ENCODE peak calls at places on chromosomes 7 and 10, in four cellular contexts. One of them, this sample, is unnamed. For H3K9me3, the result is how much of the 10 kb centered on the place peaks cover.

GRCh38 chr7:144863320-144863647 is 27.4 kb upstream of the TPK1 start:
- DNase-seq in GM12878: no peak
- DNase-seq in HepG2: no peak
- DNase-seq in H1: no peak
- DNase-seq in this sample: no peak

GRCh38 chr10:75238182-75239180 is 2.7 kb upstream of the COMTD1 start:
- DNase-seq in GM12878: no peak
- DNase-seq in HepG2: no peak
- DNase-seq in H1: no peak
- DNase-seq in this sample: no peak

GRCh38 chr7:74338366-74339108 is 49.3 kb downstream of the CLIP2 start:
- DNase-seq in GM12878: no peak
- DNase-seq in HepG2: no peak
- DNase-seq in H1: no peak
- DNase-seq in this sample: no peak

GRCh38 chr7:19404912-19405329 is 259.7 kb upstream of the FERD3L start:
- DNase-seq in GM12878: no peak
- DNase-seq in HepG2: no peak
- DNase-seq in H1: peak
- DNase-seq in this sample: peak

GRCh38 chr7:150373049-150373801 is 4.6 kb downstream of the REPIN1 start:
- DNase-seq in GM12878: no peak
- DNase-seq in HepG2: no peak
- DNase-seq in H1: no peak
- DNase-seq in this sample: no peak

GRCh38 chr10:34854147-34854601 is 39.1 kb upstream of the PARD3 start:
- DNase-seq in GM12878: no peak
- DNase-seq in HepG2: no peak
- DNase-seq in H1: no peak
- DNase-seq in this sample: no peak

GRCh38 chr7:5554287-5554785 is 130.7 kb upstream of the TNRC18 start:
- DNase-seq in GM12878: no peak
- DNase-seq in HepG2: no peak
- DNase-seq in H1: no peak
- DNase-seq in this sample: no peak

GRCh38 chr10:88707429-88708110 is 1.5 kb downstream of the LIPK start:
- DNase-seq in GM12878: no peak
- DNase-seq in HepG2: no peak
- DNase-seq in H1: no peak
- DNase-seq in this sample: no peak

GRCh38 chr10:47261556-47261955 is 38.4 kb upstream of the GDF10 start:
- DNase-seq in GM12878: no peak
- DNase-seq in HepG2: no peak
- DNase-seq in H1: no peak
- DNase-seq in this sample: no peak

GRCh38 chr10:58064714-58065528 is 202.8 kb downstream of the IPMK start:
- DNase-seq in GM12878: no peak
- DNase-seq in HepG2: peak
- DNase-seq in H1: no peak
- DNase-seq in this sample: peak

GRCh38 chr7:117138474-117138873 is 184.4 kb downstream of the WNT2 start:
- DNase-seq in GM12878: no peak
- DNase-seq in HepG2: no peak
- DNase-seq in H1: no peak
- DNase-seq in this sample: no peak

GRCh38 chr10:123742751-123743440 is 76.7 kb downstream of the GPR26 start:
- DNase-seq in GM12878: no peak
- DNase-seq in HepG2: no peak
- DNase-seq in H1: no peak
- DNase-seq in this sample: no peak

GRCh38 chr7:75039709-75040108 is 33.9 kb downstream of the RCC1L start:
- DNase-seq in GM12878: no peak
- DNase-seq in HepG2: no peak
- DNase-seq in H1: no peak
- DNase-seq in this sample: no peak

GRCh38 chr10:95280637-95281036 is 10.2 kb downstream of the PDLIM1 start:
- DNase-seq in GM12878: no peak
- DNase-seq in HepG2: peak
- DNase-seq in H1: no peak
- DNase-seq in this sample: no peak

GRCh38 chr7:31370610-31371009 is 30.1 kb upstream of the NEUROD6 start:
- DNase-seq in GM12878: no peak
- DNase-seq in HepG2: no peak
- DNase-seq in H1: no peak
- DNase-seq in this sample: no peak

GRCh38 chr7:30745251-30745650 is 6.7 kb upstream of the INMT start:
- DNase-seq in GM12878: no peak
- DNase-seq in HepG2: no peak
- DNase-seq in H1: no peak
- DNase-seq in this sample: no peak

GRCh38 chr7:27608776-27609495 is 53.7 kb downstream of the HIBADH start:
- DNase-seq in GM12878: no peak
- DNase-seq in HepG2: no peak
- DNase-seq in H1: no peak
- DNase-seq in this sample: no peak

GRCh38 chr10:105384056-105384455 is 743.0 kb downstream of the SORCS3 start:
- DNase-seq in GM12878: no peak
- DNase-seq in HepG2: no peak
- DNase-seq in H1: no peak
- DNase-seq in this sample: no peak

DNA sequence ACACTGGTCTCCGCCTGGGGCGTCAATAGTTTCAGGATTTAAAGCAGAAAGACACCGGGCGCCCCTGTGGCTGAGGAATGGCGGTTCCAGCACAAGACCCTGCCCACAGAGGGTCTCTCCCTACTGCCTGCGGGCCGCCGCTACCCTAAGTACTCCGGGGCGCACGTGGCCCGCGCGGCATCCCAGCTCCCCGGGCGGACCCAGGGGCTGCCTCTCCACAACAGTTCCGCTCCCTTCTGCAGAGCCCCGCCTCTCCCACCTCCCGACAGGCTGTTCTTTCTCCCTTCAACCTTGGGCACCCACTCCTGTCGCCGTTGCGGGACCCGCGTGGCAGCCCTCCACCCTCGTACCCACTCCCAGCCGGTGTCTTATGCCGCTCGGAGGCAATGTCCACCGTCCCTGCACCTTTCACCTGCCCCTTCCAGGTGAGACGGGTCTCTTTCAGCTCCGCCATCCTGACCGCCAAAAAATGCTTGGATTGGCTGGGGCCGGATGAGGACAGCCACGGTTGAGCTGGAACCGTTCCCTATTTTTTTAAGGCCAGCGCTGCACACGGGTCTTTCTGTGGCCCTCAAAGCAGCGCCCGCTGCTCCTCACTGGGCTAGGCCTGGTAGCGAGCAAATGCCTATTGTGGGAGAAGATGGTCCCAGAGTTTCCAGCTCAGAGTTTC is 1.6 kb upstream of the NKX2-3 start:
- DNase-seq in GM12878: no peak
- DNase-seq in HepG2: no peak
- DNase-seq in H1: no peak
- DNase-seq in this sample: no peak
- TF ChIP-seq SUZ12 in GM12878: no peak
- TF ChIP-seq SUZ12 in HepG2: no peak
- TF ChIP-seq SUZ12 in H1: peak
- TF ChIP-seq SUZ12 in this sample: peak

GRCh38 chr7:65001291-65001814 is 5.1 kb downstream of the ERV3-1 start:
- DNase-seq in GM12878: no peak
- DNase-seq in HepG2: peak
- DNase-seq in H1: no peak
- DNase-seq in this sample: no peak
- H3K9me3 ChIP-seq in GM12878: under half
- H3K9me3 ChIP-seq in HepG2: under half
- H3K9me3 ChIP-seq in H1: under half
- H3K9me3 ChIP-seq in this sample: under half

DNA sequence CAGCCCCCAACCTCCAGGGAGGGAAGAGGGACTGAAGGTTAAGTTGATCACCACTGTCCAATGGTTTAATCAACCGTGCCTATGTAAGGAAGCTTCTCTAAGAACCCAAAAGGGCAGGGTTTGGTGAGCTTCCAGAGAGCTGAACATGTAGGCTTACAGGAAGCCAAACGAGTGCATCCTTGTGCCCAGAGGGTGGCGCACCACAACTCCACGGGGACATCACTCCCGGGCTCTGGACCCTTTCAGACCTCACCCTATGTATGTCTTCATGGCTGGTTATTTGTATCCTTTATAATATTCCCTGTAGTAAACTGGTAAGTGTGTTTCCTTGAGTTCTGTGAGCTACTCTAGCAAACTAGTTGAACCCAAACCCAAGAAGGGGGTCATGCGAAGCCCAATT is 11.5 kb upstream of the NFKB2 start:
- DNase-seq in GM12878: no peak
- DNase-seq in HepG2: no peak
- DNase-seq in H1: no peak
- DNase-seq in this sample: no peak
- TF ChIP-seq SUZ12 in GM12878: no peak
- TF ChIP-seq SUZ12 in HepG2: no peak
- TF ChIP-seq SUZ12 in H1: no peak
- TF ChIP-seq SUZ12 in this sample: no peak

GRCh38 chr7:155865830-155866545 is 53.7 kb upstream of the SHH start:
- DNase-seq in GM12878: no peak
- DNase-seq in HepG2: no peak
- DNase-seq in H1: no peak
- DNase-seq in this sample: no peak
- H3K9me3 ChIP-seq in GM12878: under half
- H3K9me3 ChIP-seq in HepG2: under half
- H3K9me3 ChIP-seq in H1: under half
- H3K9me3 ChIP-seq in this sample: under half

DNA sequence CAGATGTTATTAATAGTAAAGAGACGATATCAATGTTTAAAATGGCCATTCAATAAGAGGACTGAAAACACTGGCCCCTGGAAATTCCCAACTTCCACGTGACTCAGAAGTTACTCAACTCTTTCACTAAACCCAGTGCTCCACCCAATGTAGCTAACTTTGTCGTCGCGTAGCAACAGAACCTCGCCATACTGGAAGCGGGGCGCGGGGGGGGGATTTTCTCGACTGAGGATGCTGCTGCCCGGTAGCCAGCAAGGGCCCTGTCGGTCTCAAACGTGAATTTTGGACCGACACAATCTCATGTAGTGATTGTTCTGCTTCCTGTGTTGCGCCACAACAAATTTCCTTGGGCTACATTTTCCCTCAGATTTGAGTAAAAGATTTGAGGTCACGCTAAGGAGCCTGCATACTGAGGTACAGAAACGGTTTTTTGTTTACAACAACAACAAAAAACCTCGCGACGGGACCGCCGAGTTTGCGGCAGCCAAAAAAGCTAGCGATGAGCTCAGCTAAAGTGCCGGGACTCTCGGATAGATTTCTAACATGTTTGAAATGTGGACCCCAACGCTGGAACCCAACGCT is 977 bp upstream of the SFR1 start:
- DNase-seq in GM12878: peak
- DNase-seq in HepG2: peak
- DNase-seq in H1: peak
- DNase-seq in this sample: peak
- TF ChIP-seq SUZ12 in GM12878: no peak
- TF ChIP-seq SUZ12 in HepG2: no peak
- TF ChIP-seq SUZ12 in H1: no peak
- TF ChIP-seq SUZ12 in this sample: no peak

GRCh38 chr7:17269345-17270221 is 28.9 kb upstream of the AHR start:
- DNase-seq in GM12878: no peak
- DNase-seq in HepG2: no peak
- DNase-seq in H1: no peak
- DNase-seq in this sample: no peak

DNA sequence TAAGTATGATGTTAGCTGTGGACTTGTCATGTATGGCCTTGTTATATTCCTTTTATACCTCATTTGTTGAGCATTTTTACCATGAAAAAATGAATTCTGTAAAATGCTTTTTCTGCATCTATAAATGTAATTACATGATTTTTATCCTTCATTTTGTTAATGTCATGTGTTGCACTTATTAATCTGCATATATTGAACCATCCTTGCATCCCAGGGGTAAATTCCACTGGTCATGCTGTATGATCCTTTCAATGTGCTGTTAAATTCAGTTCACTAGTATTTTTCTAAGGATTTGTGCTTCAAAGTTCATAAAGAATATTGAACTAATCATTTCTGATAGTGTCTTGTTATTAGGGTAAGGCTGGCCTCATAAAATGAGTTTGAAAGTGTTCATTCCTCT is 31.9 kb upstream of the AHR start:
- DNase-seq in GM12878: no peak
- DNase-seq in HepG2: no peak
- DNase-seq in H1: no peak
- DNase-seq in this sample: no peak
- H3K9me3 ChIP-seq in GM12878: under half
- H3K9me3 ChIP-seq in HepG2: under half
- H3K9me3 ChIP-seq in H1: under half
- H3K9me3 ChIP-seq in this sample: under half

GRCh38 chr10:5537684-5538083 is 12.9 kb downstream of the CALML3 start:
- DNase-seq in GM12878: no peak
- DNase-seq in HepG2: no peak
- DNase-seq in H1: no peak
- DNase-seq in this sample: no peak
- TF ChIP-seq SUZ12 in GM12878: no peak
- TF ChIP-seq SUZ12 in HepG2: no peak
- TF ChIP-seq SUZ12 in H1: no peak
- TF ChIP-seq SUZ12 in this sample: no peak

This sample was measured in NT2/D1.